ENCODE peak calls at places on chromosomes 7 and 10, in nine cellular contexts. F is NCI-H187, N is left ventricle myocardium superior, U is HS-5, V is LoVo, D is Kasumi-1, H is suprapubic skin, G is spleen, Z is GM20000. I is an unnamed sample.
A peak's percentile ranks its signal among the peaks of the same experiment; 100 is the strongest.

GRCh38 chr10:97882142-97883091 is 32.8 kb downstream of the GOLGA7B start:
- DNase-seq in Z (no peak), N (no peak), F (no peak), U (peak; percentile 84), V (peak; percentile 62), H (no peak), G (peak; percentile 45), D (no peak), I (no peak)

GRCh38 chr10:103736763-103737162 is 118.6 kb downstream of the SH3PXD2A start:
- DNase-seq in Z (no peak), G (no peak), V (no peak), U (no peak), N (no peak), F (no peak), H (no peak), D (no peak), I (no peak)

GRCh38 chr7:73650524-73650923 is 17.1 kb upstream of the VPS37D start:
- DNase-seq in G (no peak), H (no peak), D (no peak), Z (no peak), V (no peak), N (no peak), U (no peak), F (no peak), I (no peak)

GRCh38 chr10:77350711-77351119 is 286.9 kb downstream of the KCNMA1 start:
- DNase-seq in D (no peak), H (no peak), Z (no peak), U (peak; percentile 95), F (no peak), G (no peak), V (peak; percentile 62), N (no peak), I (no peak)

GRCh38 chr10:101363850-101364400 is 10.0 kb downstream of the BTRC start:
- DNase-seq in V (no peak), Z (no peak), D (no peak), H (no peak), G (no peak), N (no peak), F (no peak), U (no peak), I (no peak)

GRCh38 chr10:77810446-77811335 is 115.9 kb downstream of the DLG5 start:
- DNase-seq in U (no peak), F (no peak), G (no peak), H (no peak), D (no peak), V (no peak), N (no peak), Z (no peak), I (no peak)

GRCh38 chr10:9211228-9211627 is 1156.7 kb downstream of the GATA3 start:
- DNase-seq in N (no peak), G (no peak), D (peak; percentile 35), Z (no peak), F (no peak), H (no peak), V (peak; percentile 37), U (no peak), I (no peak)

GRCh38 chr7:79778786-79779382 is 325.4 kb upstream of the MAGI2 start:
- DNase-seq in H (no peak), Z (no peak), U (peak; percentile 61), V (no peak), G (no peak), F (no peak), N (no peak), D (peak; percentile 85), I (no peak)

GRCh38 chr7:51142741-51143390 is 173.7 kb downstream of the COBL start:
- DNase-seq in H (no peak), N (no peak), U (no peak), G (no peak), D (no peak), F (no peak), V (no peak), Z (no peak), I (no peak)

GRCh38 chr7:143003393-143004051 is 23.4 kb downstream of the OR9A2 start:
- DNase-seq in D (peak; percentile 83), Z (peak; percentile 65), G (no peak), F (no peak), V (peak; percentile 42), U (no peak), H (no peak), N (no peak), I (no peak)